ENCODE peak calls at places on chromosomes 16 and 17, in eight cellular contexts. S, T, M, O, K, L, W and X are unnamed samples. For H3K27me3, the result is how much of the 10 kb centered on the place peaks cover.

GRCh38 chr16:57569306-57569946 is 27.0 kb downstream of the ADGRG5 start:
- DNase-seq in W (no peak), K (no peak), T (no peak), M (no peak), S (no peak), L (no peak), O (no peak), X (no peak)

GRCh38 chr17:44878627-44879221 is 20.5 kb downstream of the EFTUD2 start:
- DNase-seq in O (no peak), L (peak), S (peak), K (no peak), T (no peak), M (peak), W (no peak), X (peak)

GRCh38 chr17:49687878-49688491 is 10.1 kb upstream of the SPOP start:
- DNase-seq in W (no peak), K (no peak), M (no peak), L (peak), O (no peak), S (no peak), T (no peak), X (peak)

GRCh38 chr17:78653382-78653781 is 76.2 kb upstream of the DNAH17 start:
- DNase-seq in M (no peak), W (no peak), T (no peak), S (no peak), K (no peak), O (no peak), L (peak), X (peak)

GRCh38 chr17:9021158-9021984 is at the start of gene NTN1:
- DNase-seq in K (no peak), W (peak), O (peak), S (peak), T (peak), L (peak), M (peak), X (no peak)

GRCh38 chr17:29156781-29157180 is 23.4 kb downstream of the MYO18A start:
- DNase-seq in K (no peak), T (no peak), M (no peak), L (no peak), S (no peak), O (no peak), W (no peak), X (no peak)

GRCh38 chr16:85308585-85309540 is 196.6 kb upstream of the CIBAR2 start:
- DNase-seq in M (no peak), L (no peak), W (no peak), T (no peak), K (no peak), O (no peak), S (no peak), X (no peak)

GRCh38 chr17:39001703-39002637 is 34.8 kb upstream of the FBXO47 start:
- DNase-seq in T (peak), M (no peak), L (peak), K (no peak), O (no peak), W (peak), S (peak), X (peak)

GRCh38 chr17:50693041-50693682 is 14.6 kb downstream of the ANKRD40 start:
- DNase-seq in L (peak), T (no peak), M (no peak), K (no peak), S (no peak), W (peak), O (no peak), X (no peak)

GRCh38 chr17:81711814-81712467 is at the start of gene SLC25A10:
- DNase-seq in K (peak), M (peak), T (peak), W (peak), O (peak), L (peak), S (peak), X (peak)

DNA sequence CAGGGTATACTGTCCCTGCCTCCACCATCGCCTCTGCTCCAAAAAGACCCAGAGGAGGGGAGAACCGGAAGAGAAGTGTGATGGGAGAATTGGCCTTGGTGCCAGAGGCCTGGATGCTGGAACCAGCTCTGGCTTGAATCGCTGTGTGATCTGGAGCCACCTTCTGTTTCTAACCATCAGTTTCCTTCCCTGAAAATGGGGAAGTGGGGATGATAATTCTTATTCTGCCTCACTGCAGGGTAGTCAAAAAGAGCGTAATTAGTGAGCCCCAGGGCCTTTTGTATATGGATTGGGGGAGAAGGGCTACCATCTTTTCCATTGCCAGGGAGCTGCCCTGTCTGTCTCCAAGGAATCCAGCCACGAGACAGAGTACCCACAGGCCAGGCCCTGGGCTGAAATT is 52.2 kb downstream of the CCT6B start:
- DNase-seq in S (no peak), W (no peak), M (no peak), O (no peak), T (no peak), L (no peak), K (no peak), X (no peak)
- H3K27ac ChIP-seq in S (no peak), W (no peak), M (no peak), O (no peak), T (no peak), L (no peak), K (no peak), X (no peak)

DNA sequence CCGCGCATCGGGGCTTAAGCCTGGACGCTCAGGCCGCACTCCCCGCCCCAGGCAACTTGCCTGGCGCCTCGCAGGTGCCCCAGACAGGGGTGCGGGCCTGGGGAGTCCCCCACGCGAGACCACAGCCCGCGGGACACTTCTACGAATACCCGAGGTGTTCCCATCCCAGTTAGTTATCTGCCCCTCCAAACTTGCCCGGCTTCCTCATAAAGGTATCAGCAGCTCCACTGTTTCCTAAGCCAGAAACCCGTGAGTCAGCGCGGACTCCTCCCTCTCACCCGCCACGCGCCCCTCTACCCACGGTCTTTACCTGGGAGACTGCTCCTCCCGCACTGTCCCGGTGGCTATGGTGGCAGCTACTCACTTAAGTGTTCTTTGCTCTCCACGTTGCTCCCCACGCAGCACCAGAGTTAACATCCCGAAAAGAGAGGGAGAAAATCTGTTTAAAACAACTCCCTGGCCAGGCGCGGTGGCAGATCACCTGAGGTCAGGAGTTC is 1.0 kb upstream of the CREBBP start:
- DNase-seq in K (peak), W (no peak), O (no peak), S (peak), T (no peak), M (no peak), L (no peak), X (no peak)
- H3K4me3 ChIP-seq in K (peak), W (peak), O (peak), S (peak), T (peak), M (no peak), L (peak), X (peak)

GRCh38 chr16:88432174-88432573 is 20.9 kb upstream of the ZFPM1 start:
- DNase-seq in K (no peak), T (no peak), S (no peak), M (no peak), O (no peak), L (no peak), W (no peak), X (no peak)

GRCh38 chr16:88434353-88434690 is 18.8 kb upstream of the ZFPM1 start:
- DNase-seq in W (no peak), M (no peak), L (no peak), S (no peak), K (no peak), O (no peak), T (no peak), X (no peak)

GRCh38 chr16:88432753-88433152 is 20.3 kb upstream of the ZFPM1 start:
- DNase-seq in L (no peak), O (no peak), T (no peak), K (no peak), W (no peak), S (no peak), M (no peak), X (no peak)

GRCh38 chr16:88434746-88435145 is 18.3 kb upstream of the ZFPM1 start:
- DNase-seq in L (no peak), M (no peak), S (no peak), K (no peak), O (no peak), W (no peak), T (no peak), X (no peak)

GRCh38 chr16:88433632-88434352 is 19.3 kb upstream of the ZFPM1 start:
- DNase-seq in K (no peak), O (no peak), M (no peak), T (no peak), S (no peak), L (no peak), W (no peak), X (no peak)
- H3K27me3 ChIP-seq in K (under half), O (under half), M (half or more), T (under half), S (under half), L (under half), W (under half), X (under half)

GRCh38 chr17:75301502-75302206 is 12.4 kb upstream of the SLC25A19 start:
- DNase-seq in K (no peak), T (no peak), O (no peak), W (no peak), S (no peak), L (no peak), M (no peak), X (no peak)
- H3K27ac ChIP-seq in K (no peak), T (no peak), O (no peak), W (no peak), S (no peak), L (no peak), M (no peak), X (no peak)

GRCh38 chr16:80993293-80993691 is 13.4 kb downstream of the CMC2 start:
- DNase-seq in K (no peak), T (no peak), L (peak), W (no peak), O (no peak), M (no peak), S (no peak), X (peak)

GRCh38 chr16:80991792-80992430 is 14.8 kb downstream of the CMC2 start:
- DNase-seq in M (no peak), O (no peak), S (no peak), K (no peak), L (no peak), W (no peak), T (no peak), X (no peak)

GRCh38 chr16:80990978-80991377 is 15.7 kb downstream of the CMC2 start:
- DNase-seq in S (no peak), L (no peak), M (no peak), K (no peak), O (no peak), T (no peak), W (no peak), X (no peak)

GRCh38 chr16:80994451-80994850 is 12.2 kb downstream of the CMC2 start:
- DNase-seq in M (no peak), K (no peak), L (peak), T (no peak), O (no peak), W (no peak), S (no peak), X (no peak)

DNA sequence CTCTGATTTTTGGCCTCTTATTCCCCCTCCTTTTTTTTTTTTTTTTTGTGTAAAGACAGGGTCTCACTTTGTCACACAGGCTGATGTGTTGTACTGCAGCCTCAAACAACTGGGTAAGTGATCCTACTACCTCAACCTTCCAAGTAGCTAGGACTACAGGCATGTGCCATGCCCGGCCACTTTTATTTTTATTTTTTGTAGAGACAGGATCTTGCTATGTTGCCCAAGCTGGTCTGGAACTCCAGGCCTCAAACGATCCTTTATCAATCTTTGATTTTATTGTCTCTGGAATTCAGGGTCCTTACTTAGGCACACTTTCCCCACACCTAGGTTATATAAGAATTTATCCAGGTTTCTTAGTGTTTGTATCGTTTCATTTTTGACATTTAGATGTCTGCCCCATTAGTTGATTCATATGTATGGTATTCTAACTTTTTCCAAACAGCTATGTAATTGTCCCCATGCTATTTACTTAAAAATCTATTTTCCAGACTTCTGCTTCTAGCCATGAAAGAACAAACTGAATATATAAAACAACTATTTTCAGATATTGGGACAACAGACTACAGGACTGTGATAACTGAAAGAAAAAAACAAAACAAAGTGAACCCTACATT is 13.9 kb downstream of the CMC2 start:
- DNase-seq in S (no peak), W (no peak), K (no peak), T (no peak), O (no peak), L (no peak), M (no peak), X (no peak)
- H3K4me3 ChIP-seq in S (no peak), W (no peak), K (no peak), T (peak), O (no peak), L (peak), M (no peak), X (peak)

DNA sequence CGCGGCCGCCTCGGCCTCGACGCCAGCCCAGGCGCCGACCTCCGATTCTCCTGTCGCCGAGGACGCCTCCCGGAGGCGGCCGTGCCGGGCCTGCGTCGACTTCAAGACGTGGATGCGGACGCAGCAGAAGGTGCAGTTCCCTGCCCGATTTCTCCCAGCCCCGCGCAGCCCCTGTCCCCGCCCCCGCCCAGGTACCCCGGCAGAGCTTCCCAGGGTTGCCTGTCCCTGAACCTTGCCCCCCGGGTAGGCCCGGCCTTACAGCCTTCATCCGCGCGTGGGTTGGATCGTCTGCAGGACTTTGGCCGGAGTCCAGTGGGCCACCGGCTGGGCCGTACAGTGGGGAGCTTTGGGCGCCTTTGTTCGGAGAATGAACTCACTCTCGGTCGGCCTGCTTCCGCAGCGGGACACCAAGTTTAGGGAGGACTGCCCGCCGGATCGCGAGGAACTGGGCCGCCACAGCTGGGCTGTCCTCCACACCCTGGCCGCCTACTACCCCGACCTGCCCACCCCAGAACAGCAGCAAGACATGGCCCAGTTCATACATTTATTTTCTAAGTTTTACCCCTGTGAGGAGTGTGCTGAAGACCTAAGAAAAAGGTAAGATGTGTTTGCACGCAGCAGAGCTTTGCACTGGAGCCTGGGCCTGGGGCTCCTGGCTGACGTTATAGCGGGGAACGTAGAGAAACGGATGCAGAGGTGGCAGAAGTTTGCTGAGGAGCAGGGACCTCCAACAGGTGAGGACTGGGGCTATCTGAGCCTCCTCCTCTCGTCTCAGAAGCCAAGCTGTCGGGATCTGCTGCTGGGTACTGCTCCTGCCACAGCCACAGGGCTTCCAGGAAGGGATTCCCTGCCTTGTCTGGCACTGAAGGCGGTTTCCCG is 593 bp downstream of the GFER start:
- DNase-seq in O (peak), T (no peak), W (no peak), S (peak), M (no peak), L (no peak), K (no peak), X (no peak)
- H3K27me3 ChIP-seq in O (under half), T (under half), W (under half), S (half or more), M (under half), L (under half), K (under half), X (under half)